ENCODE peak calls at places on chromosomes 2 and 18, in five cellular contexts. J is GM12878, A is K562, D is H1, S is HepG2. H is an unnamed sample.

GRCh38 chr2:55048925-55049793 is 1.1 kb downstream of the RTN4 start:
- DNase-seq in J (no peak), A (peak), S (peak), D (peak), H (peak)

GRCh38 chr18:12282436-12283039 is 25.5 kb upstream of the TUBB6 start:
- DNase-seq in A (no peak), S (peak), D (no peak), J (no peak), H (no peak)

GRCh38 chr2:48852938-48853337 is 97.4 kb upstream of the LHCGR start:
- DNase-seq in D (no peak), A (no peak), J (no peak), S (no peak), H (no peak)

GRCh38 chr18:31498450-31499156 is 626 bp downstream of the DSG2 start:
- DNase-seq in J (no peak), A (peak), D (no peak), S (no peak), H (no peak)

GRCh38 chr2:240920783-240921231 is 14.7 kb downstream of the CROCC2 start:
- DNase-seq in A (no peak), S (no peak), D (no peak), J (no peak), H (no peak)

GRCh38 chr2:20539776-20540586 is 93.1 kb downstream of the RHOB start:
- DNase-seq in D (no peak), A (peak), J (no peak), S (no peak), H (no peak)

GRCh38 chr2:152336854-152337510 is 2.0 kb downstream of the FMNL2 start:
- DNase-seq in S (no peak), D (no peak), J (no peak), A (no peak), H (no peak)

GRCh38 chr18:46632401-46633089 is 24.5 kb downstream of the LOXHD1 start:
- DNase-seq in S (no peak), A (no peak), J (no peak), D (no peak), H (peak)

GRCh38 chr2:80968450-80968849 is 663.9 kb upstream of the LRRTM1 start:
- DNase-seq in J (no peak), S (no peak), D (no peak), A (no peak), H (no peak)

GRCh38 chr2:118059919-118060478 is 28.3 kb upstream of the INSIG2 start:
- DNase-seq in S (no peak), A (no peak), J (peak), D (no peak), H (no peak)

GRCh38 chr2:147327636-147328035 is 517.2 kb upstream of the ACVR2A start:
- DNase-seq in A (no peak), D (no peak), S (no peak), J (peak), H (no peak)

GRCh38 chr2:226431301-226431955 is 368.2 kb downstream of the IRS1 start:
- DNase-seq in D (no peak), A (no peak), S (peak), J (no peak), H (no peak)

GRCh38 chr2:226424971-226425370 is 374.6 kb downstream of the IRS1 start:
- DNase-seq in A (no peak), J (no peak), S (peak), D (no peak), H (no peak)

GRCh38 chr2:226429476-226429875 is 370.1 kb downstream of the IRS1 start:
- DNase-seq in S (no peak), D (no peak), J (no peak), A (no peak), H (no peak)

GRCh38 chr2:226426292-226426736 is 373.3 kb downstream of the IRS1 start:
- DNase-seq in D (no peak), S (peak), A (no peak), J (no peak), H (no peak)

DNA sequence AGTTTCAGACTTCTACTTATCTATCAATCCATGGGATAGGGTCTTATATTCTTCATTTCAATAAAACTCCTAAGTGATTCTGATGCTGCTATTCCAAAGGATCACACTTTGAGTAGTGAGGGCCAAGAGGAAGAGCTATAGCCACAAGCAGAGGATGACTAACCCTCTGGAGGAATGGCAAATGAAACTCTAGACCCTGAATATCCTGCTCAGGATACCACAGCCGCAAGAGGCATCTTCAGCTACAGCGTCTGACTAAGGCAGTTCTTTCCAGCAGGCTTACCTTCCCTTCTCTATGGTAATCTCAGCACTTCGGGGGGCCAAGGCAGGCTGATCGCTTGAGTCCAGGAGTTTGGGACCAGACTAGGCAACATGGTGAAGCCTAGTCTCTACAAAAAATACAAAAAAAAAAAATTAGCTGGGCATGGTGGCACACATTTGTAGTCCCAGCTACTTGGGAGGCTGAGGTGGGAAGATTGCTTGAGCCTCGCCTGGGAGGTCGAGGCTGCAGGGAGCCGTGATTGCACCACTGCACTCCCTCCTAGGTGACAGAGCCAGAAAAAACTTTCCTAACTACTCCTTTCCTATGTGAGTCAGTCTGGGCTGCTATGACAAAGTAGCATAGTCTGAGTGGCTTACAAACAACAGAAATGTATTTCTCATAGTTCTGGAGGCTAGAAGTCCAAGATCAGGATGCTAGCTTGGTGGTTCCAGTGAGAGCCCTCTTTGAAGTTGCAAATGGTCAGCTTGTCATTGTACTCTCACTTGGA is 371.9 kb downstream of the IRS1 start:
- DNase-seq in J (no peak), D (no peak), S (peak), A (no peak), H (peak)
- TF ChIP-seq SIN3A in J (no peak), D (no peak), S (no peak), A (no peak), H (no peak)

GRCh38 chr2:191114403-191114886 is 36.3 kb downstream of the STAT4 start:
- DNase-seq in D (no peak), S (no peak), J (peak), A (no peak), H (no peak)

GRCh38 chr2:191115391-191115790 is 35.4 kb downstream of the STAT4 start:
- DNase-seq in S (no peak), A (no peak), J (peak), D (no peak), H (no peak)

GRCh38 chr2:191112448-191112901 is 38.3 kb downstream of the STAT4 start:
- DNase-seq in J (no peak), S (no peak), A (no peak), D (no peak), H (no peak)

GRCh38 chr2:191115801-191116200 is 35.0 kb downstream of the STAT4 start:
- DNase-seq in A (no peak), D (no peak), J (no peak), S (no peak), H (no peak)

GRCh38 chr2:191113761-191114160 is 37.0 kb downstream of the STAT4 start:
- DNase-seq in D (no peak), J (no peak), S (no peak), A (no peak), H (no peak)
- TF ChIP-seq CEBPB in D (no peak), J (no peak), S (no peak), A (no peak), H (no peak)

GRCh38 chr2:202148515-202149154 is 75.6 kb downstream of the KIAA2012 start:
- DNase-seq in A (no peak), J (no peak), D (no peak), S (no peak), H (no peak)

GRCh38 chr2:202149953-202150352 is 76.9 kb downstream of the KIAA2012 start:
- DNase-seq in S (no peak), D (no peak), J (no peak), A (no peak), H (no peak)

GRCh38 chr2:202147775-202148174 is 74.7 kb downstream of the KIAA2012 start:
- DNase-seq in S (no peak), J (no peak), A (no peak), D (no peak), H (no peak)

GRCh38 chr2:202152104-202152771 is 79.2 kb downstream of the KIAA2012 start:
- DNase-seq in D (no peak), S (no peak), A (no peak), J (no peak), H (no peak)

GRCh38 chr2:202149155-202149762 is 76.2 kb downstream of the KIAA2012 start:
- DNase-seq in D (no peak), S (no peak), A (no peak), J (no peak), H (no peak)
- TF ChIP-seq SIN3A in D (no peak), S (no peak), A (no peak), J (no peak), H (no peak)

GRCh38 chr2:62783679-62784078 is 78.2 kb downstream of the EHBP1 start:
- DNase-seq in D (no peak), S (no peak), A (no peak), J (no peak), H (no peak)

GRCh38 chr2:62787381-62787780 is 81.9 kb downstream of the EHBP1 start:
- DNase-seq in D (no peak), A (peak), J (no peak), S (no peak), H (no peak)

GRCh38 chr2:62785216-62785615 is 79.7 kb downstream of the EHBP1 start:
- DNase-seq in J (no peak), A (no peak), S (no peak), D (no peak), H (no peak)

GRCh38 chr2:62784341-62784740 is 78.8 kb downstream of the EHBP1 start:
- DNase-seq in S (no peak), J (no peak), D (no peak), A (no peak), H (no peak)

GRCh38 chr2:62785810-62786593 is 80.5 kb downstream of the EHBP1 start:
- DNase-seq in J (no peak), A (no peak), D (no peak), S (no peak), H (no peak)
- TF ChIP-seq CEBPB in J (no peak), A (peak), D (no peak), S (peak), H (peak)

GRCh38 chr2:10704034-10704594 is 14.3 kb upstream of the NOL10 start:
- DNase-seq in J (no peak), D (no peak), A (no peak), S (no peak), H (no peak)
- TF ChIP-seq SIN3A in J (no peak), D (no peak), A (no peak), S (no peak), H (no peak)

DNA sequence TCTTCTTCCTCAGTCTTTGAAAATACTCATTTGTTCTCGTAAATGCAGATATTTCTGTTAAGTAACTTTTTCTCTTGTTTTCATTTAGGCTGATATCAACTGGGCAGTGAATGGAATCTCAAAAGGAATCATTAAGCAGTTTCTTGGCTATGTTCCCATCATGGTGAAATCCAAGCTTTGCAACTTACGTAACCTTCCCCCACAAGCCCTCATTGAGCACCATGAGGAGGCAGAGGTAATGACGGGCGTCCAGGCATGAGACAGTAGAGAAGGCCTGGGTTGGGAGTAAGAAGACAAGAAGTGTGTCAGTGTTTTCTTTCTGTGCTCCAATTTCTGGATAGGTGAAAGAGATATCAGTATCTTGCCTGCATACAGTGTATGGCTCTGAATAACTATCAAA is 5.1 kb downstream of the POLR1B start:
- DNase-seq in D (no peak), J (no peak), S (peak), A (no peak), H (no peak)
- TF ChIP-seq CEBPB in D (no peak), J (no peak), S (peak), A (no peak), H (no peak)

DNA sequence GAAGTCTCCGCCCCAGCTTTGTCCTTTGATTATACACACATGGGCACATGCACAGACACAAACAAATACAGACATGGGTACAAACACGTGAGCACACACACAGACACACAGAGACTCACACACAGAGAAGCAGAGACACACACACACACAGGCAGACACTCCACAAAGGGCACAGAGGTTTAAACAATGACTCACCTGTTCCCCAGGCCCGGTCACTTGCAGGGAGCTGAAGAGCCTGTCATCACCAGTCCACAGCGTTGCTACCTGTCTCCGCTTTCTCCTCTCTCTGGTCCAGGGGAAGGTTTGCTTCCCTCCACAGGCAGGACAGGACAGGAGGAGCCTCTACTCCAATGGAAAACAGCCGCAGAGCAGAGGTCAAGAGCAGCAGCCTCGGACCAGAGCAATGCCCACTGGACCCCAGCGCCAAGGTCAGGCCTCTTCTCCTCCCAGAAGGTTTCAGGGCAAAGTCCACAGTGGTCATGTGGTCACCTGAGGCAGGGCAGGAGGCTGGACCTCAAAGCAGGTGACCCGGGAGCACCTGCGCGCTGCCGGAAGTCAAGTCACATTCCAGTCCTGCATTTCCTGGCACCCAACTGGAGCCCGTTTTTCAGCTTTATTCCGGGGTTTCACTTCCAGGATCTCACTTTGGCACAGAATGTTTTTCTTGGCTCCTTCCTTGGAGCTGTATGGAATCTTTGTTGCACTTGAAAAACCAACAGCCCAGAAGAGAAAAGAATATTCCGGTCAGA is at the start of gene RAB17:
- DNase-seq in D (no peak), A (no peak), J (no peak), S (peak), H (peak)
- TF ChIP-seq SIN3A in D (no peak), A (no peak), J (no peak), S (peak), H (peak)

DNA sequence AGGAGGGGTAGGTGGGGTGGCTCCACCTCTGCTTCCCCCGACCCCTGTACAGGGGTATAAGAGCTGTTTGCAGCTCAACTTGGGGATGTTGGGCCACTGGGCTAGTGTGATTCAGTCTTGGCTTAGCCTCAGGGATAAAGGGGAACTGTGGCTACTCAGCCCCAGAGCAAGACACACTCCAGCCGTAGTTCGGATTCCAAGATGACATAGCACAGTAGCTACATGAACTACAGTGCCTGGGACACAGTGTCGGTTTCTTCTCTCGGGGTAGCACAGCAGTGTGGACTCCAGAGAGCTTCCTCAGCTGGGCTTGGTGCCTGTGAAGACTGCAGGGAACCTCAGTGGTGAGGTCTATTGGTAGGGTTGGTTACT is 21.1 kb downstream of the CARF start:
- DNase-seq in J (no peak), A (no peak), S (no peak), D (no peak), H (no peak)
- TF ChIP-seq CEBPB in J (no peak), A (no peak), S (no peak), D (no peak), H (no peak)